ENCODE peak calls at places on chromosomes 7 and 10, in eight cellular contexts. D is tibial artery, N is hepatocyte, O is iPS DF 6.9, T is breast epithelium, W is Peyer's patch, R is cardiac muscle cell, H is SJSA1. V is an unnamed sample.
A peak's percentile ranks its signal among the peaks of the same experiment; 100 is the strongest.

GRCh38 chr7:1175967-1176851 is 16.2 kb upstream of the ZFAND2A start:
- DNase-seq in H (peak; percentile 87), O (peak; percentile 63), T (peak; percentile 32), W (peak; percentile 91), N (peak; percentile 84), D (peak; percentile 87), R (peak; percentile 82), V (peak; percentile 93)

GRCh38 chr7:43479042-43479441 is 103.9 kb upstream of the STK17A start:
- DNase-seq in R (no peak), W (no peak), T (no peak), N (no peak), O (no peak), D (no peak), H (no peak), V (no peak)

GRCh38 chr10:29370092-29370611 is 81.3 kb downstream of the LYZL1 start:
- DNase-seq in H (no peak), N (no peak), T (no peak), R (no peak), O (no peak), W (no peak), D (no peak), V (no peak)

GRCh38 chr7:32803742-32804141 is 87.8 kb downstream of the KBTBD2 start:
- DNase-seq in W (no peak), R (no peak), H (no peak), O (no peak), N (no peak), T (no peak), D (no peak), V (no peak)

GRCh38 chr7:45874408-45875131 is 1.7 kb upstream of the CCDC201 start:
- DNase-seq in N (no peak), R (no peak), O (no peak), W (no peak), T (no peak), D (no peak), H (no peak), V (no peak)

GRCh38 chr7:23074443-23075244 is 30.9 kb upstream of the KLHL7 start:
- DNase-seq in N (peak; percentile 24), T (no peak), D (no peak), O (no peak), W (no peak), H (no peak), R (no peak), V (peak; percentile 4)

GRCh38 chr7:77649950-77650349 is 46.3 kb upstream of the RSBN1L start:
- DNase-seq in H (no peak), N (no peak), R (peak; percentile 23), T (no peak), D (no peak), W (no peak), O (no peak), V (no peak)

GRCh38 chr10:98373260-98373659 is 41.7 kb downstream of the PYROXD2 start:
- DNase-seq in H (no peak), D (no peak), W (no peak), T (no peak), O (no peak), R (no peak), N (no peak), V (no peak)

DNA sequence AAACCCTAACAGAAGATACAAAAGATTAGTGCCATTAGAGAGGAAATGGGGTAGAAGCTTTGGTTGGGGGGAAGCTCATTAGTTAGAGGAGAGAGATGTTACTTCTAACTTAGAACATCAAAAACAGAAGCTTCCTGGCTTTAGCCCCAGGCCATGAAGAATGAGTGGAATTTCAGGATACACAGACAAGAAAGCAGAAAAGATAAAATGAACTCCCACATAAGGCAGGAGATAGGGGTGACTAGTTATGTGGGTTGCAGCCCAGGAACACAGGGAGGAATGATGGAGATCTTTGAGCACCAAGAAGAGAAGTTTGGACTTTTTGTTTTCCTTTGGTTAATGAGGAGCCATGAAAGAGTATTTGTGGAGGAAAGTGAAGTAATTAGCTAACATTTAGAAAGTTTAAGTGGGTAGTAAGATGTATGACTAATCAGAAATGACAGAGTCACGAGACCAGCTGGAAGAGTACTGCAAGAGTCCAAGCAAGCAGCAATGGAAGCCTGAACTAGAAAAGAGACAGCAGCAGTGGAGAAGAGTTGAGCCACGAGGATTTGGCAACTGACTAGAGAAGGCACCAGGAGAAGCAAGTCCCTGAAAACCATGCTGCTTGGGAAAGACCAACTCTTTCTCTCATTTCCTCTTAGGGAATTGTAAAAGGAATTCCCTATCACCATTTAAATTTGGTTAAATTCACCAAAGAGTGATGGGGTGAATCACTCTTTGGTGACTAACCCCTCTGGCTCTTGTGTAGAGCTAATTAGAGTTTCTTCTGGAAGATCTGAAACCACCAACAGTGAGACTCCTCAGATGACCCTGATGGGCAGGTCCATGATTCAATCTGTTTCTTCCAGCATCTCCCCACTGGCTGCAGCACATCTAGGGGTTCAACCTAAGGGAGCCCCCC is 131.9 kb downstream of the KCNMA1 start:
- DNase-seq in D (no peak), H (peak; percentile 66), O (no peak), W (no peak), T (no peak), R (no peak), N (peak; percentile 23), V (no peak)
- H3K4me3 ChIP-seq in D (no peak overlapping the region), H (no peak overlapping the region), O (no peak overlapping the region), W (no peak overlapping the region), T (no peak overlapping the region), R (no peak overlapping the region), N (no peak overlapping the region), V (no peak overlapping the region)

GRCh38 chr7:26190417-26190869 is 10.1 kb downstream of the HNRNPA2B1 start:
- DNase-seq in H (no peak), O (no peak), R (no peak), W (no peak), D (no peak), N (no peak), T (no peak), V (no peak)

GRCh38 chr7:26189697-26190096 is 10.8 kb downstream of the HNRNPA2B1 start:
- DNase-seq in O (no peak), W (no peak), H (no peak), D (no peak), N (no peak), R (no peak), T (no peak), V (no peak)

GRCh38 chr7:26187380-26188290 is 12.9 kb downstream of the HNRNPA2B1 start:
- DNase-seq in W (no peak), T (no peak), N (no peak), D (no peak), H (no peak), O (no peak), R (no peak), V (no peak)

GRCh38 chr7:26188291-26188999 is 12.1 kb downstream of the HNRNPA2B1 start:
- DNase-seq in W (no peak), H (no peak), R (no peak), D (no peak), O (no peak), N (no peak), T (no peak), V (no peak)

DNA sequence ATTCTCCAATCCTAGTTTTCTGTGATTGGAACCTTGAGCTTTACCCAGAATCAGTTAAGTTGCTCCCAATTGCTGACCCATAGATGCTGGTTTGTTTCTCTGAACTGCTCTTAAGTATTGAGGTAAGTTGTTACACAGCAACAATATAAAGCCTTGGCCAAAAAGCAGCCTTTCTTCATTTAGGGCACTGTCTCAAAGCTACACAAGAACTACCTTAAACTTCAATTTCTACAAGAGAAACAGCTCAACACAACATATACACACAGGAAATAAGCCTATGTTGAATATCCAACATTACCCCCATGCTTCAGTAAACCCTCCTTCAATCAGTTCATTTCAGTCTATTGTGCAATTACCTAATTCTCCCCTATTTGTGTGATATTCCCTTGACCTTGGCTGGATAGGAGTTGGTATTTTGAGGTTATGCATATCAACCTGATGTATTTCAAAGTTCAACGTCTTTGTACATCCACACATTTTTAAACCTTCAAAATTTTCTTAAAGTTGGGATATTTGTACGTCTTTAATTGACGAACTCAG is 11.5 kb downstream of the HNRNPA2B1 start:
- DNase-seq in H (no peak), D (no peak), N (no peak), O (no peak), R (no peak), W (no peak), T (no peak), V (no peak)
- H3K4me1 ChIP-seq in H (peaks cover 11% of the 10 kb centered on the region), D (peaks cover 35% of the 10 kb centered on the region), N (peaks cover 11% of the 10 kb centered on the region), O (no peaks in the 10 kb centered on the region), R (no peaks in the 10 kb centered on the region), W (no peaks in the 10 kb centered on the region), T (peaks cover 17% of the 10 kb centered on the region), V (peaks cover 23% of the 10 kb centered on the region)

GRCh38 chr10:42637142-42637541 is 1.2 kb downstream of the ZNF33B start:
- DNase-seq in N (no peak), W (no peak), H (no peak), D (no peak), R (no peak), T (no peak), O (no peak), V (no peak)

GRCh38 chr10:42638053-42638820 is at the start of gene ZNF33B:
- DNase-seq in R (peak; percentile 95), W (peak; percentile 98), H (peak; percentile 91), N (peak; percentile 97), T (peak; percentile 93), D (peak; percentile 94), O (peak; percentile 88), V (peak; percentile 98)

GRCh38 chr10:42637648-42638052 is 720 bp downstream of the ZNF33B start:
- DNase-seq in W (peak; percentile 49), N (no peak), O (no peak), D (no peak), T (no peak), R (no peak), H (no peak), V (no peak)

GRCh38 chr10:42640610-42641229 is 2.4 kb upstream of the ZNF33B start:
- DNase-seq in O (no peak), D (no peak), W (peak; percentile 51), R (no peak), T (peak; percentile 22), H (no peak), N (peak; percentile 20), V (no peak)

DNA sequence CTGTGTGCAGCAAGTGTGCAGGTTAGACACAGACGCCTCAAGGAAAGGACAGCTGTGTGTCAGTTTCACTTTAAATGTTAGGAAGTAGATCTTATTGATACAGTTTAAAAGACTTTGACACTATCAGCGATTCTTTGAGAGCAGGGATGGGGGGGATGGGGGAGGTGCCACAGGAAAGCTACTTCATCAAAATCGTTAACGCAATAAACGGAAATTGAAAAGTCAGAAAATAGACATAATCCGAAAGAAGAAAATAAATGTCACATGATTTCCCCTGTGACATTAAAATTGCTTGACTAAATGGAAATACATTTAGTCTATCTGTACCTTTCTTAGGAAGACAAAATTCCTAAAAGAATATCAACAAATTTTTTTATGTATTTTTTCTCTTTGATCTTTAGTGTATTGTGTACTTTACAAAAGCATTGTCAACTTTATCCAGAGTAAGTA is 476 bp upstream of the ZNF33B start:
- DNase-seq in O (no peak), T (no peak), R (no peak), W (no peak), N (no peak), D (no peak), H (no peak), V (no peak)
- H3K4me3 ChIP-seq in O (peak overlapping the region; percentile 77), T (peak overlapping the region; percentile 82), R (peak overlapping the region; percentile 80), W (peak overlapping the region; percentile 74), N (peak overlapping the region; percentile 49), D (peak overlapping the region; percentile 69), H (peak overlapping the region; percentile 72), V (peak overlapping the region; percentile 37)

DNA sequence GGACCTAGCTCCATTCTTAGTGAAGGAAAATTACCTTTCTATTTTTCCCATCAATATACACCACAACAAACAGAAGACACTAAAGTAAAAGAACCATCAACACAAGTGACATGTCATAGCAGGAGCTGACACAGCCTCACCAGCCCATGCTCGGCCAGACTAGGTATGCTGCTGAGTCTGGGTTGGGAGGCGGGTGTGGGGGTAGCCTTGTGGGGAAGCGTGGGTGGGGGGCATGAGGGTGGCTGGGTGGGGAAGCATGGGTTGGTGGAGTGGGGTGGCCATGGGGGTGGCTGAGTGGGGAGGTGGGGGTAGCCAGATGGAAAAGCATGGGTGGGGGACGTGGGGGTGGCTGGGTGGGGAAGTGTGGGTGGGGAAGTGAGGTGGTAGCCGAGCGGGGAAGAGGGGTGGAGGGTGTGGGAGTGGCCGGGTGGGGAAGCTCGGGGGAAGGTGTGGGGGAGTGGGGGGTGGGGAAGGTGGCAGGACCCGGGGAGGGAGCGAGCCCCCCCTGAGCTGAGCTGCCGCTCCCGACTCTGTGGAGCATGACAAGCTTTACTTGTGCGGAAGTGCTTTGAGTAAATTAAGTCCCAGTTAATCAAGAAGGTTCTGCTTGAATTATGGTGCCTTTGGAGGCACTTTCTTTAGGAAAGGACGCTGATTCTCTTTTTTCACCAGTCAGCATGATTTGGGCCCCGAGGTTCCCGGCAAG is 294.6 kb upstream of the ZNF32 start:
- DNase-seq in D (no peak), W (no peak), O (no peak), N (no peak), R (no peak), H (peak; percentile 32), T (peak; percentile 3), V (no peak)
- H3K4me1 ChIP-seq in D (no peaks in the 10 kb centered on the region), W (no peaks in the 10 kb centered on the region), O (peaks cover 1% of the 10 kb centered on the region), N (peaks cover 9% of the 10 kb centered on the region), R (peaks cover 12% of the 10 kb centered on the region), H (no peaks in the 10 kb centered on the region), T (no peaks in the 10 kb centered on the region), V (no peaks in the 10 kb centered on the region)